ENCODE peak calls at places on chromosomes 4 and X, in six cellular contexts. S is OCI-LY7; H is activated T-cell treated with anti-CD3 and anti-CD28 coated beads, Interleukin-2, amount 50 U/mL, for 72 hours; Q is transverse colon; U is ELR; J is iPS-NIHi11. C is an unnamed sample.

GRCh38 chr4:1238676-1239000 is 10.3 kb downstream of the CTBP1 start:
- DNase-seq in J (no peak), Q (peak; percentile 4), S (no peak), H (no peak), U (no peak), C (no peak)

GRCh38 chr4:187021436-187022205 is 298.0 kb upstream of the FAT1 start:
- DNase-seq in Q (no peak), S (no peak), U (no peak), H (no peak), J (no peak), C (no peak)

GRCh38 chr4:107800058-107800457 is 24.7 kb upstream of the SGMS2 start:
- DNase-seq in Q (peak; percentile 59), U (no peak), J (no peak), H (no peak), S (no peak), C (no peak)

GRCh38 chr4:126894963-126895362 is 737.8 kb upstream of the INTU start:
- DNase-seq in J (no peak), Q (no peak), H (no peak), S (no peak), U (no peak), C (no peak)

GRCh38 chr4:148780426-148781005 is 338.3 kb upstream of the NR3C2 start:
- DNase-seq in Q (no peak), U (peak; percentile 34), S (no peak), J (no peak), H (no peak), C (no peak)

GRCh38 chr4:145881991-145882390 is 56.6 kb downstream of the ZNF827 start:
- DNase-seq in H (no peak), U (no peak), J (peak; percentile 52), S (peak; percentile 48), Q (peak; percentile 85), C (peak; percentile 85)

GRCh38 chr4:156888762-156889161 is 82.8 kb downstream of the PDGFC start:
- DNase-seq in U (peak; percentile 82), J (no peak), Q (no peak), S (no peak), H (no peak), C (no peak)

GRCh38 chr4:132180020-132180427 is 969.1 kb upstream of the PCDH10 start:
- DNase-seq in J (no peak), Q (no peak), H (no peak), U (peak; percentile 82), S (no peak), C (no peak)

GRCh38 chrX:10507876-10508275 is 112.5 kb downstream of the MID1 start:
- DNase-seq in S (no peak), U (peak; percentile 21), J (no peak), Q (no peak), H (no peak), C (no peak)

GRCh38 chrX:20309796-20310195 is 43.1 kb upstream of the RPS6KA3 start:
- DNase-seq in J (no peak), U (no peak), S (no peak), H (no peak), Q (no peak), C (no peak)

C was measured in Peyer's patch.